ENCODE peak calls at places on chromosomes 6 and 20, in seven cellular contexts. Y is endothelial cell; P is neural crest cell; W is stimulated activated CD8-positive, alpha-beta memory T cell treated with anti-CD3 and anti-CD28 coated beads, Interleukin-2, amount 100 ng/mL, for 1 hour; T is iPS DF 19.7; I is iPS-NIHi11; Q is neuronal stem cell. M is an unnamed sample.

GRCh38 chr6:25369450-25370086 is 90.4 kb downstream of the CARMIL1 start:
- DNase-seq in T (no peak), Q (no peak), W (no peak), I (no peak), P (no peak), Y (no peak), M (no peak)

GRCh38 chr6:163866192-163866591 is 451.7 kb downstream of the QKI start:
- DNase-seq in W (no peak), T (no peak), I (no peak), Y (peak; percentile 20), Q (no peak), P (no peak), M (no peak)

GRCh38 chr6:158040051-158040803 is 58.6 kb downstream of the SYNJ2 start:
- DNase-seq in Q (no peak), P (no peak), W (no peak), T (no peak), I (no peak), Y (no peak), M (no peak)

GRCh38 chr6:33621396-33622388 is 570 bp downstream of the ITPR3 start:
- DNase-seq in W (no peak), T (no peak), Q (no peak), I (peak; percentile 76), P (no peak), Y (no peak), M (no peak)

GRCh38 chr6:158698876-158699440 is 49.1 kb downstream of the SYTL3 start:
- DNase-seq in Y (no peak), I (no peak), W (no peak), T (no peak), P (no peak), Q (no peak), M (no peak)

GRCh38 chr6:168347053-168347452 is 27.5 kb upstream of the DACT2 start:
- DNase-seq in Q (no peak), W (no peak), P (no peak), T (no peak), I (no peak), Y (no peak), M (no peak)

GRCh38 chr20:62252342-62252966 is 14.1 kb downstream of the OSBPL2 start:
- DNase-seq in Q (no peak), W (no peak), P (no peak), I (no peak), Y (no peak), T (no peak), M (no peak)

GRCh38 chr6:109454483-109455160 is 950 bp downstream of the MICAL1 start:
- DNase-seq in W (peak; percentile 38), T (no peak), I (no peak), Y (no peak), P (no peak), Q (no peak), M (no peak)

GRCh38 chr20:52219441-52219840 is 27.9 kb upstream of the ZFP64 start:
- DNase-seq in P (no peak), I (no peak), Q (no peak), W (no peak), T (no peak), Y (no peak), M (peak; percentile 8)

GRCh38 chr20:41393705-41394066 is 27.1 kb upstream of the EMILIN3 start:
- DNase-seq in W (no peak), Q (no peak), Y (no peak), P (no peak), T (no peak), I (no peak), M (no peak)

GRCh38 chr6:109503327-109504224 is 20.6 kb upstream of the ZBTB24 start:
- DNase-seq in Y (no peak), Q (no peak), I (no peak), W (no peak), P (no peak), T (no peak), M (no peak)

GRCh38 chr6:43172127-43173007 is 1.3 kb downstream of the SRF start:
- DNase-seq in P (peak; percentile 33), I (peak; percentile 31), Y (peak; percentile 49), Q (peak; percentile 35), T (no peak), W (no peak), M (no peak)

GRCh38 chr6:31087494-31088089 is 24.8 kb downstream of the C6orf15 start:
- DNase-seq in I (peak; percentile 88), T (no peak), Y (peak; percentile 83), P (peak; percentile 90), W (peak; percentile 81), Q (peak; percentile 90), M (peak; percentile 71)

GRCh38 chr6:141610741-141611140 is 522.0 kb upstream of the GJE1 start:
- DNase-seq in T (no peak), I (peak; percentile 18), W (no peak), P (no peak), Y (no peak), Q (no peak), M (peak; percentile 8)

GRCh38 chr6:46042355-46042999 is 26.8 kb upstream of the CLIC5 start:
- DNase-seq in Y (peak; percentile 16), W (no peak), Q (peak; percentile 21), T (peak; percentile 60), I (peak; percentile 69), P (no peak), M (no peak)

GRCh38 chr6:167236239-167236571 is 54.9 kb upstream of the UNC93A start:
- DNase-seq in P (no peak), T (no peak), Q (no peak), I (no peak), Y (no peak), W (no peak), M (no peak)

GRCh38 chr20:316316-317068 is 8.9 kb upstream of the SOX12 start:
- DNase-seq in W (no peak), I (no peak), P (no peak), T (no peak), Y (no peak), Q (no peak), M (no peak)

GRCh38 chr20:41248371-41249024 is 69.0 kb downstream of the ZHX3 start:
- DNase-seq in Q (no peak), Y (no peak), T (no peak), I (no peak), W (no peak), P (no peak), M (no peak)

GRCh38 chr6:134314236-134314821 is 3.6 kb downstream of the SGK1 start:
- DNase-seq in I (no peak), Y (no peak), T (no peak), W (no peak), P (no peak), Q (no peak), M (no peak)

GRCh38 chr6:148471624-148472494 is 129.2 kb downstream of the SASH1 start:
- DNase-seq in I (no peak), Q (no peak), Y (no peak), T (no peak), P (no peak), W (no peak), M (no peak)

GRCh38 chr6:2688416-2689064 is 62.2 kb downstream of the MYLK4 start:
- DNase-seq in Y (no peak), P (no peak), W (no peak), T (no peak), Q (no peak), I (no peak), M (no peak)

GRCh38 chr20:44142416-44142815 is 44.6 kb downstream of the JPH2 start:
- DNase-seq in W (no peak), T (no peak), Q (no peak), Y (no peak), I (no peak), P (no peak), M (no peak)